ENCODE peak calls at places on chromosomes 4 and X, in four cellular contexts. U is tibial nerve, O is testis, B is adipocyte. Z is an unnamed sample.

GRCh38 chr4:156950090-156950489 is 21.5 kb downstream of the PDGFC start:
- DNase-seq in U (no peak), O (no peak), B (no peak), Z (no peak)

GRCh38 chr4:57426779-57427395 is 316.7 kb upstream of the IGFBP7 start:
- DNase-seq in U (peak; percentile 21), O (peak; percentile 86), B (peak; percentile 87), Z (peak; percentile 69)

GRCh38 chrX:22634081-22634480 is 361.4 kb downstream of the CBLL2 start:
- DNase-seq in U (no peak), O (peak; percentile 27), B (peak; percentile 27), Z (no peak)

GRCh38 chrX:51876441-51876840 is 17.0 kb upstream of the MAGED1 start:
- DNase-seq in U (no peak), O (no peak), B (peak; percentile 62), Z (no peak)

GRCh38 chr4:98508248-98508647 is 150.2 kb downstream of the TSPAN5 start:
- DNase-seq in U (no peak), O (no peak), B (no peak), Z (no peak)

GRCh38 chr4:139902328-139903217 is 237.0 kb downstream of the MGST2 start:
- DNase-seq in U (no peak), O (peak; percentile 47), B (peak; percentile 45), Z (no peak)

GRCh38 chrX:30196322-30196721 is 19.0 kb upstream of the MAGEB2 start:
- DNase-seq in U (no peak), O (no peak), B (peak; percentile 19), Z (no peak)

GRCh38 chr4:76301068-76301774 is 5.3 kb upstream of the STBD1 start:
- DNase-seq in U (no peak), O (no peak), B (peak; percentile 86), Z (peak; percentile 99)

GRCh38 chr4:89539797-89540711 is 232.5 kb upstream of the GPRIN3 start:
- DNase-seq in U (no peak), O (no peak), B (no peak), Z (no peak)

GRCh38 chrX:20252392-20253231 is 14.1 kb downstream of the RPS6KA3 start:
- DNase-seq in U (no peak), O (peak; percentile 57), B (peak; percentile 62), Z (peak; percentile 62)

GRCh38 chr4:170124391-170124790 is 34.6 kb upstream of the AADAT start:
- DNase-seq in U (no peak), O (no peak), B (no peak), Z (no peak)

GRCh38 chr4:60249784-60250183 is 950.3 kb upstream of the ADGRL3 start:
- DNase-seq in U (no peak), O (no peak), B (no peak), Z (no peak)

DNA sequence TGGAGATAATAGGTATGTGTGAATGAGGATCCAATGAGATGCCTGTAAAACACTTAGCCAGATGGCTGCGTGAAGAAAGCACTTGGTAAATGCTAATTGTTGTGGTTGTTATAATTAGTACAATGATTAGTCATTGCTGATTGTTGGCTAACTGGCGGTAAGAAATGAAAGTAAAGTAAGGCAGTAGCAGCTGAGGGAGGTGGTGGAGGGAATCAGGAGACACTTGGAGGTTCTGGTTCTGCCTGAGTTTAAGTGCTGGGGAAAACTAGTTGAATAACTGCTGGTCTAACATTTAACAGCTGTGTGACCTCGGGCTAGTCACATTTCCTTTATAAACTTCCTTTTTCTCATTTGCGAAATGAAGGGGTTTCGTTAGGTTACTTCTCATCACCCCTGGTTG is 30.9 kb downstream of the CD38 start:
- DNase-seq in U (no peak), O (no peak), B (no peak), Z (no peak)
- H3K4me3 ChIP-seq in U (no peak overlapping the region), O (no peak overlapping the region), B (no peak overlapping the region), Z (no peak overlapping the region)

DNA sequence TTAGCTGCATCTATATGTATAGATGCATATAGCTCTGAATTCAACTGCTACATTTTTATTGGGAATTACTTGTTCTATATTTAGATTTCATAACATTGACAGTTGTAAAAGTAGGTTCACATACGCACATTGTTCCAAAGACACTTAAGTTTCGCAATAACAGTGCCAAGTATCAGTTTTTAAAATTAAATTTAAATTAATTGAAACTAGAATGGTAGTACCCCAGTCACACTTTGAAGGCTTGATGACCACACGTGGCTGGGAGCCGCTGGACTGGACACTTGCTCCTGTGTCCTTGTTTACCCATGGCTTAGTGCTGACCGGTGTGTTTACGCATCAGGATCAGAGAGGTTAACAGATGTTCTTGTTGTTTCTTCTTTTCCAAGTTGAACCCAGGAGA is 140.7 kb upstream of the PSAPL1 start:
- DNase-seq in U (no peak), O (no peak), B (no peak), Z (no peak)
- H3K9me3 ChIP-seq in U (peaks cover 3% of the 10 kb centered on the region), O (no peaks in the 10 kb centered on the region), B (peaks cover 97% of the 10 kb centered on the region), Z (peaks cover 6% of the 10 kb centered on the region)

GRCh38 chr4:74661427-74662171 is 132.7 kb downstream of the BTC start:
- DNase-seq in U (no peak), O (no peak), B (peak; percentile 49), Z (no peak)
- H3K4me1 ChIP-seq in U (no peaks in the 10 kb centered on the region), O (no peaks in the 10 kb centered on the region), B (peaks cover 41% of the 10 kb centered on the region), Z (peaks cover 13% of the 10 kb centered on the region)

DNA sequence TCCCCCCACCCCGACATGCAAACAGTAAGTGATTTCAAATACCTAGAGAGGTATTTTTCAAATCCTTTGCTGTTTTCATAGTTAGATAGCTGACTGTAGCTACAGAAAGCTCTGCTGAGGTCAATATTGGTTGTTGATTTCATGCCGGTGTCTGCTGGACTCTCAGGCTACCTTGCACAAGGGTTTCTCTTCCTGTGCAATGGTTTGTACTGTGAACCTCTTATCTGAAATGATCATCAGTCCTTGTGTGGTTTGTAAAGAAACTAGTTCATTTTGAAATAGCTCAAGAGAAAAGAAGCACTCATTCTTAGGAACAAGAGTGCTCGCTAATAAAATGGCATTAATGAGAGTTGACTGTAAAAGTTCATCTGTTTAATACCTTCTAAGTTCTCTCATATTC is 2.1 kb downstream of the MTM1 start:
- DNase-seq in U (no peak), O (no peak), B (peak; percentile 19), Z (no peak)
- H3K4me3 ChIP-seq in U (no peak overlapping the region), O (no peak overlapping the region), B (no peak overlapping the region), Z (no peak overlapping the region)

GRCh38 chrX:10401239-10401638 is 219.1 kb downstream of the MID1 start:
- DNase-seq in U (no peak), O (no peak), B (no peak), Z (no peak)
- H3K9me3 ChIP-seq in U (no peaks in the 10 kb centered on the region), O (no peaks in the 10 kb centered on the region), B (no peaks in the 10 kb centered on the region), Z (peaks cover 6% of the 10 kb centered on the region)

GRCh38 chr4:188620608-188621007 is 481.4 kb downstream of the TRIML1 start:
- DNase-seq in U (no peak), O (no peak), B (peak; percentile 53), Z (no peak)
- H3K4me1 ChIP-seq in U (no peaks in the 10 kb centered on the region), O (no peaks in the 10 kb centered on the region), B (no peaks in the 10 kb centered on the region), Z (no peaks in the 10 kb centered on the region)

Z was measured in SJCRH30.